ENCODE peak calls at places on chromosomes 6 and 20, in six cellular contexts. One of them, this sample, is unnamed.

GRCh38 chr6:139588734-139589418 is 214.4 kb upstream of the CITED2 start:
- DNase-seq in Panc1: no peak
- DNase-seq in uterus: no peak
- DNase-seq in sigmoid colon: no peak
- DNase-seq in adrenal gland: no peak
- DNase-seq in PC-3: peak; percentile 48
- DNase-seq in this sample: no peak

GRCh38 chr6:160337991-160338390 is 10.2 kb upstream of the SLC22A3 start:
- DNase-seq in uterus: no peak
- DNase-seq in sigmoid colon: no peak
- DNase-seq in Panc1: no peak
- DNase-seq in PC-3: no peak
- DNase-seq in adrenal gland: no peak
- DNase-seq in this sample: no peak

GRCh38 chr20:48823476-48823875 is 4.3 kb downstream of the PREX1 start:
- DNase-seq in sigmoid colon: no peak
- DNase-seq in PC-3: no peak
- DNase-seq in uterus: no peak
- DNase-seq in Panc1: no peak
- DNase-seq in adrenal gland: no peak
- DNase-seq in this sample: no peak

GRCh38 chr6:166076625-166077024 is 91.0 kb downstream of the TBXT start:
- DNase-seq in adrenal gland: no peak
- DNase-seq in Panc1: no peak
- DNase-seq in uterus: no peak
- DNase-seq in PC-3: no peak
- DNase-seq in sigmoid colon: no peak
- DNase-seq in this sample: no peak

GRCh38 chr6:104887350-104887749 is 27.6 kb upstream of the HACE1 start:
- DNase-seq in sigmoid colon: no peak
- DNase-seq in Panc1: no peak
- DNase-seq in PC-3: peak; percentile 6
- DNase-seq in uterus: no peak
- DNase-seq in adrenal gland: no peak
- DNase-seq in this sample: no peak

GRCh38 chr20:43516251-43516824 is 8.8 kb downstream of the L3MBTL1 start:
- DNase-seq in PC-3: no peak
- DNase-seq in adrenal gland: no peak
- DNase-seq in sigmoid colon: no peak
- DNase-seq in Panc1: no peak
- DNase-seq in uterus: no peak
- DNase-seq in this sample: no peak

GRCh38 chr6:75893058-75893775 is 144.2 kb downstream of the MYO6 start:
- DNase-seq in PC-3: peak; percentile 78
- DNase-seq in Panc1: peak; percentile 25
- DNase-seq in adrenal gland: no peak
- DNase-seq in sigmoid colon: no peak
- DNase-seq in uterus: no peak
- DNase-seq in this sample: no peak

GRCh38 chr20:2299301-2299700 is 3.5 kb downstream of the TGM3 start:
- DNase-seq in PC-3: no peak
- DNase-seq in sigmoid colon: no peak
- DNase-seq in uterus: no peak
- DNase-seq in adrenal gland: peak; percentile 31
- DNase-seq in Panc1: no peak
- DNase-seq in this sample: no peak

GRCh38 chr20:36929290-36929689 is 22.2 kb downstream of the SAMHD1 start:
- DNase-seq in sigmoid colon: no peak
- DNase-seq in PC-3: no peak
- DNase-seq in adrenal gland: no peak
- DNase-seq in Panc1: no peak
- DNase-seq in uterus: no peak
- DNase-seq in this sample: no peak

GRCh38 chr6:170135821-170136471 is 154.9 kb downstream of the DLL1 start:
- DNase-seq in Panc1: no peak
- DNase-seq in uterus: peak; percentile 12
- DNase-seq in PC-3: no peak
- DNase-seq in sigmoid colon: peak; percentile 56
- DNase-seq in adrenal gland: peak; percentile 12
- DNase-seq in this sample: no peak

GRCh38 chr6:20642441-20642840 is 108.2 kb downstream of the CDKAL1 start:
- DNase-seq in adrenal gland: no peak
- DNase-seq in sigmoid colon: no peak
- DNase-seq in PC-3: no peak
- DNase-seq in Panc1: no peak
- DNase-seq in uterus: no peak
- DNase-seq in this sample: no peak

GRCh38 chr6:157522472-157522871 is 141.5 kb downstream of the ZDHHC14 start:
- DNase-seq in Panc1: no peak
- DNase-seq in adrenal gland: no peak
- DNase-seq in PC-3: no peak
- DNase-seq in sigmoid colon: no peak
- DNase-seq in uterus: no peak
- DNase-seq in this sample: no peak

GRCh38 chr6:30685977-30686907 is at the start of gene PPP1R18:
- DNase-seq in sigmoid colon: peak; percentile 94
- DNase-seq in uterus: peak; percentile 87
- DNase-seq in adrenal gland: peak; percentile 85
- DNase-seq in Panc1: no peak
- DNase-seq in PC-3: peak; percentile 72
- DNase-seq in this sample: peak; percentile 77

GRCh38 chr6:54194067-54194466 is 82.8 kb downstream of the MLIP start:
- DNase-seq in Panc1: no peak
- DNase-seq in adrenal gland: no peak
- DNase-seq in PC-3: peak; percentile 52
- DNase-seq in uterus: no peak
- DNase-seq in sigmoid colon: no peak
- DNase-seq in this sample: no peak

GRCh38 chr20:12984863-12985262 is 23.9 kb upstream of the SPTLC3 start:
- DNase-seq in adrenal gland: no peak
- DNase-seq in PC-3: peak; percentile 71
- DNase-seq in Panc1: no peak
- DNase-seq in uterus: no peak
- DNase-seq in sigmoid colon: no peak
- DNase-seq in this sample: no peak

GRCh38 chr6:42756713-42757112 is 10.8 kb upstream of the TBCC start:
- DNase-seq in adrenal gland: peak; percentile 4
- DNase-seq in PC-3: no peak
- DNase-seq in uterus: no peak
- DNase-seq in sigmoid colon: no peak
- DNase-seq in Panc1: no peak
- DNase-seq in this sample: no peak

GRCh38 chr6:136103763-136104311 is 146.3 kb downstream of the MTFR2 start:
- DNase-seq in uterus: peak; percentile 55
- DNase-seq in PC-3: no peak
- DNase-seq in sigmoid colon: peak; percentile 86
- DNase-seq in Panc1: no peak
- DNase-seq in adrenal gland: peak; percentile 36
- DNase-seq in this sample: peak; percentile 72

GRCh38 chr20:43843096-43843964 is 71.3 kb upstream of the TOX2 start:
- DNase-seq in PC-3: peak; percentile 96
- DNase-seq in adrenal gland: no peak
- DNase-seq in sigmoid colon: peak; percentile 13
- DNase-seq in uterus: no peak
- DNase-seq in Panc1: no peak
- DNase-seq in this sample: no peak

GRCh38 chr20:63215101-63216040 is 560 bp downstream of the YTHDF1 start:
- DNase-seq in sigmoid colon: no peak
- DNase-seq in adrenal gland: no peak
- DNase-seq in Panc1: no peak
- DNase-seq in PC-3: peak; percentile 53
- DNase-seq in uterus: no peak
- DNase-seq in this sample: peak; percentile 77

GRCh38 chr20:1332749-1333300 is 3.9 kb upstream of the SDCBP2 start:
- DNase-seq in PC-3: no peak
- DNase-seq in Panc1: no peak
- DNase-seq in sigmoid colon: no peak
- DNase-seq in uterus: no peak
- DNase-seq in adrenal gland: no peak
- DNase-seq in this sample: no peak

GRCh38 chr6:5325173-5325572 is 63.9 kb downstream of the FARS2 start:
- DNase-seq in uterus: no peak
- DNase-seq in PC-3: peak; percentile 25
- DNase-seq in sigmoid colon: no peak
- DNase-seq in Panc1: no peak
- DNase-seq in adrenal gland: no peak
- DNase-seq in this sample: no peak

GRCh38 chr20:23407770-23408467 is 13.4 kb downstream of the NAPB start:
- DNase-seq in sigmoid colon: no peak
- DNase-seq in uterus: no peak
- DNase-seq in Panc1: no peak
- DNase-seq in adrenal gland: no peak
- DNase-seq in PC-3: no peak
- DNase-seq in this sample: no peak

GRCh38 chr6:122007366-122007765 is 392.1 kb upstream of the HSF2 start:
- DNase-seq in sigmoid colon: no peak
- DNase-seq in adrenal gland: no peak
- DNase-seq in uterus: no peak
- DNase-seq in PC-3: no peak
- DNase-seq in Panc1: no peak
- DNase-seq in this sample: no peak

GRCh38 chr6:150444308-150444707 is 75.5 kb downstream of the IYD start:
- DNase-seq in adrenal gland: no peak
- DNase-seq in uterus: no peak
- DNase-seq in PC-3: no peak
- DNase-seq in Panc1: no peak
- DNase-seq in sigmoid colon: no peak
- DNase-seq in this sample: no peak

GRCh38 chr6:108922499-108922898 is 74.3 kb downstream of the ARMC2 start:
- DNase-seq in sigmoid colon: no peak
- DNase-seq in Panc1: no peak
- DNase-seq in PC-3: no peak
- DNase-seq in adrenal gland: no peak
- DNase-seq in uterus: no peak
- DNase-seq in this sample: no peak
- H3K4me1 ChIP-seq in sigmoid colon: peaks cover 17% of the 10 kb centered on the region
- H3K4me1 ChIP-seq in Panc1: no peaks in the 10 kb centered on the region
- H3K4me1 ChIP-seq in PC-3: no peaks in the 10 kb centered on the region
- H3K4me1 ChIP-seq in adrenal gland: peaks cover 11% of the 10 kb centered on the region
- H3K4me1 ChIP-seq in uterus: peaks cover 12% of the 10 kb centered on the region
- H3K4me1 ChIP-seq in this sample: no peaks in the 10 kb centered on the region

GRCh38 chr20:31540406-31540805 is 26.2 kb downstream of the HM13 start:
- DNase-seq in adrenal gland: no peak
- DNase-seq in Panc1: no peak
- DNase-seq in PC-3: no peak
- DNase-seq in uterus: no peak
- DNase-seq in sigmoid colon: no peak
- DNase-seq in this sample: no peak
- H3K36me3 ChIP-seq in adrenal gland: no peaks in the 10 kb centered on the region
- H3K36me3 ChIP-seq in Panc1: peaks cover 19% of the 10 kb centered on the region
- H3K36me3 ChIP-seq in PC-3: peaks cover 49% of the 10 kb centered on the region
- H3K36me3 ChIP-seq in uterus: no peaks in the 10 kb centered on the region
- H3K36me3 ChIP-seq in sigmoid colon: no peaks in the 10 kb centered on the region
- H3K36me3 ChIP-seq in this sample: peaks cover 80% of the 10 kb centered on the region

DNA sequence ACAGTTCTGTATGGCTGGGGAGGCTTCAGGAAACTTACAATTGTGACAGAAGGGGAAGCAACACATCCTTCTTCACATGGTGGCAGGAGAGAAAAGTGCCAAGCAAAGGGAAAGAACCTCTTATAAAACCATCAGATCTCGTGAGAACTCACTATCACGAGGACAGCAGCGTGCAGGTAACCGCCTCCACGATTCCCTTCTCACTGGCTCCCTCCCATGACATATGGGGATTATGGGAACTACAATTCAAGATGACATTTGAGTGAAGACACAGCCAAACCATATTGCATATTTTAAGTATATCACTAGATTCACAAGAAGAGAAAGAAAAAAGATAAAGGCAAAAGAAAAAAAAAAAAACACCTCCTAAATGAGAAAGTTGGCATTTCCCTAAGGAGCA is 431.9 kb upstream of the RGS17 start:
- DNase-seq in PC-3: peak; percentile 24
- DNase-seq in uterus: no peak
- DNase-seq in Panc1: no peak
- DNase-seq in adrenal gland: no peak
- DNase-seq in sigmoid colon: no peak
- DNase-seq in this sample: peak; percentile 9
- TF ChIP-seq CTCF in PC-3: no peak
- TF ChIP-seq CTCF in uterus: no peak
- TF ChIP-seq CTCF in Panc1: peak; percentile 21
- TF ChIP-seq CTCF in adrenal gland: no peak
- TF ChIP-seq CTCF in sigmoid colon: no peak
- TF ChIP-seq CTCF in this sample: peak; percentile 41

GRCh38 chr6:25178336-25178735 is 100.8 kb upstream of the CARMIL1 start:
- DNase-seq in sigmoid colon: no peak
- DNase-seq in adrenal gland: no peak
- DNase-seq in uterus: no peak
- DNase-seq in Panc1: no peak
- DNase-seq in PC-3: no peak
- DNase-seq in this sample: no peak

GRCh38 chr6:25179051-25179778 is 100.0 kb upstream of the CARMIL1 start:
- DNase-seq in sigmoid colon: no peak
- DNase-seq in uterus: no peak
- DNase-seq in Panc1: no peak
- DNase-seq in adrenal gland: no peak
- DNase-seq in PC-3: peak; percentile 41
- DNase-seq in this sample: no peak

GRCh38 chr6:25177629-25178028 is 101.5 kb upstream of the CARMIL1 start:
- DNase-seq in PC-3: peak; percentile 23
- DNase-seq in adrenal gland: no peak
- DNase-seq in Panc1: no peak
- DNase-seq in uterus: no peak
- DNase-seq in sigmoid colon: no peak
- DNase-seq in this sample: no peak

GRCh38 chr6:25181923-25182322 is 97.3 kb upstream of the CARMIL1 start:
- DNase-seq in PC-3: peak; percentile 41
- DNase-seq in adrenal gland: peak; percentile 73
- DNase-seq in Panc1: no peak
- DNase-seq in uterus: no peak
- DNase-seq in sigmoid colon: no peak
- DNase-seq in this sample: no peak

GRCh38 chr6:25180630-25181375 is 98.4 kb upstream of the CARMIL1 start:
- DNase-seq in sigmoid colon: no peak
- DNase-seq in uterus: no peak
- DNase-seq in adrenal gland: no peak
- DNase-seq in PC-3: no peak
- DNase-seq in Panc1: no peak
- DNase-seq in this sample: no peak
- H3K4me1 ChIP-seq in sigmoid colon: peaks cover 26% of the 10 kb centered on the region
- H3K4me1 ChIP-seq in uterus: no peaks in the 10 kb centered on the region
- H3K4me1 ChIP-seq in adrenal gland: peaks cover 31% of the 10 kb centered on the region
- H3K4me1 ChIP-seq in PC-3: peaks cover 26% of the 10 kb centered on the region
- H3K4me1 ChIP-seq in Panc1: no peaks in the 10 kb centered on the region
- H3K4me1 ChIP-seq in this sample: no peaks in the 10 kb centered on the region

This sample was measured in BE2C.